ENCODE peak calls at places on chromosome 1, in eight cellular contexts. One of them, this sample, is unnamed.
A peak's percentile ranks its signal among the peaks of the same experiment; 100 is the strongest.

GRCh38 chr1:119611701-119612113 is 36.4 kb downstream of the ZNF697 start:
- DNase-seq in HL-60: peak; percentile 69
- DNase-seq in upper lobe of right lung: peak; percentile 91
- DNase-seq in fibroblast of lung: no peak
- DNase-seq in heart right ventricle: peak; percentile 72
- DNase-seq in astrocyte: no peak
- DNase-seq in prostate gland: peak; percentile 86
- DNase-seq in heart left ventricle: peak; percentile 62
- DNase-seq in this sample: peak; percentile 93

GRCh38 chr1:40627987-40628902 is 37.2 kb downstream of the RIMS3 start:
- DNase-seq in HL-60: no peak
- DNase-seq in upper lobe of right lung: peak; percentile 6
- DNase-seq in fibroblast of lung: no peak
- DNase-seq in heart right ventricle: no peak
- DNase-seq in astrocyte: no peak
- DNase-seq in prostate gland: no peak
- DNase-seq in heart left ventricle: no peak
- DNase-seq in this sample: no peak

GRCh38 chr1:154908937-154909336 is 27.6 kb downstream of the PMVK start:
- DNase-seq in HL-60: no peak
- DNase-seq in upper lobe of right lung: no peak
- DNase-seq in fibroblast of lung: no peak
- DNase-seq in heart right ventricle: no peak
- DNase-seq in astrocyte: no peak
- DNase-seq in prostate gland: no peak
- DNase-seq in heart left ventricle: no peak
- DNase-seq in this sample: no peak

GRCh38 chr1:244419004-244419403 is 32.7 kb downstream of the ADSS2 start:
- DNase-seq in HL-60: no peak
- DNase-seq in upper lobe of right lung: no peak
- DNase-seq in fibroblast of lung: peak; percentile 14
- DNase-seq in heart right ventricle: no peak
- DNase-seq in astrocyte: peak; percentile 3
- DNase-seq in prostate gland: no peak
- DNase-seq in heart left ventricle: no peak
- DNase-seq in this sample: no peak

GRCh38 chr1:183267646-183268431 is 81.8 kb downstream of the LAMC2 start:
- DNase-seq in HL-60: no peak
- DNase-seq in upper lobe of right lung: no peak
- DNase-seq in fibroblast of lung: peak; percentile 98
- DNase-seq in heart right ventricle: no peak
- DNase-seq in astrocyte: peak; percentile 97
- DNase-seq in prostate gland: no peak
- DNase-seq in heart left ventricle: no peak
- DNase-seq in this sample: no peak

GRCh38 chr1:235972316-235973090 is 92.4 kb downstream of the NID1 start:
- DNase-seq in HL-60: peak; percentile 47
- DNase-seq in upper lobe of right lung: no peak
- DNase-seq in fibroblast of lung: peak; percentile 85
- DNase-seq in heart right ventricle: no peak
- DNase-seq in astrocyte: peak; percentile 83
- DNase-seq in prostate gland: no peak
- DNase-seq in heart left ventricle: no peak
- DNase-seq in this sample: no peak

GRCh38 chr1:181732218-181732990 is 249.1 kb downstream of the CACNA1E start:
- DNase-seq in HL-60: no peak
- DNase-seq in upper lobe of right lung: no peak
- DNase-seq in fibroblast of lung: no peak
- DNase-seq in heart right ventricle: no peak
- DNase-seq in astrocyte: no peak
- DNase-seq in prostate gland: no peak
- DNase-seq in heart left ventricle: no peak
- DNase-seq in this sample: no peak

GRCh38 chr1:92755541-92756351 is 29.2 kb downstream of the EVI5 start:
- DNase-seq in HL-60: no peak
- DNase-seq in upper lobe of right lung: no peak
- DNase-seq in fibroblast of lung: peak; percentile 78
- DNase-seq in heart right ventricle: peak; percentile 76
- DNase-seq in astrocyte: peak; percentile 74
- DNase-seq in prostate gland: no peak
- DNase-seq in heart left ventricle: peak; percentile 89
- DNase-seq in this sample: no peak

GRCh38 chr1:58971629-58972140 is 187.8 kb upstream of the JUN start:
- DNase-seq in HL-60: no peak
- DNase-seq in upper lobe of right lung: no peak
- DNase-seq in fibroblast of lung: no peak
- DNase-seq in heart right ventricle: no peak
- DNase-seq in astrocyte: no peak
- DNase-seq in prostate gland: no peak
- DNase-seq in heart left ventricle: peak; percentile 60
- DNase-seq in this sample: peak; percentile 56

GRCh38 chr1:43976890-43977289 is 2.1 kb upstream of the B4GALT2 start:
- DNase-seq in HL-60: no peak
- DNase-seq in upper lobe of right lung: no peak
- DNase-seq in fibroblast of lung: no peak
- DNase-seq in heart right ventricle: no peak
- DNase-seq in astrocyte: no peak
- DNase-seq in prostate gland: no peak
- DNase-seq in heart left ventricle: no peak
- DNase-seq in this sample: no peak

GRCh38 chr1:78676347-78676982 is 26.8 kb downstream of the IFI44 start:
- DNase-seq in HL-60: peak; percentile 24
- DNase-seq in upper lobe of right lung: no peak
- DNase-seq in fibroblast of lung: peak; percentile 62
- DNase-seq in heart right ventricle: no peak
- DNase-seq in astrocyte: peak; percentile 42
- DNase-seq in prostate gland: peak; percentile 66
- DNase-seq in heart left ventricle: no peak
- DNase-seq in this sample: no peak

GRCh38 chr1:153485880-153486279 is 25.4 kb upstream of the S100A7 start:
- DNase-seq in HL-60: no peak
- DNase-seq in upper lobe of right lung: no peak
- DNase-seq in fibroblast of lung: peak; percentile 64
- DNase-seq in heart right ventricle: no peak
- DNase-seq in astrocyte: peak; percentile 56
- DNase-seq in prostate gland: no peak
- DNase-seq in heart left ventricle: peak; percentile 51
- DNase-seq in this sample: no peak

DNA sequence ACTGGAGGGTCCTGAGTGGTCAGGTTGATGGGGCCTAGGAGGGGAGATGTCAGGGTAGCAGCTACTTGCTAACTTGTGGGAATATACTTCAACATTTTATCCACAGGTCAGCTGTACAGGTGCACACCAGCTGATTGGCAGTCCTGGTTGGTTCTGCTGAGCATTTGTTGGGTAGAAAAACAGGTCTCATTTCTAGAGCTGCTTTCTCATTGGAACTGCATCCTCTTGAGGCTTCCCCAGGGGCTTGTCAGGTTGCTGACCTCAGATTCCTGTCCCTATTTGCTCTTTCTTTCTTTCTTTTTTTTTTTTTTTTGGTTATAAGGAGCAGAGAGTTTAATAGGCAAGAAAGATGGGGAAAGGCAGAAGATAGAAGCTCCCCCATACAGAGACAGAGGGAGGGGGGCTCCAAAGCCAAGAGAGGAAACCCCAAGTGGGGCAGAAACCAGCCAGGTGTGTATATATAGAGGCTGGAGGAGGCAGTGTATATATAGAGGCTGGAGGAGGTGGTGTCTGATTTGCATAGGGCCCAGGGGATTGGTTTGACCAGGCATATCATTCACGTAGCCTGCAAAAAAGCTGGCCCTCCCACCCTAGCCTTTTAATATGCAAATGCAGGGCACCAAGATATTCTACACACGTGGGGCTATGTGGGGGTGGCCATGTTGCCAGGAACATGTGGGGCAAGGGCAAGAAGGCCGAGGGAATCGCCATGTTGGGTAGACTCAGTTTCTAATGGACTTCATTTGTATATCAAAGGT is 57.3 kb upstream of the STUM start:
- DNase-seq in HL-60: no peak
- DNase-seq in upper lobe of right lung: no peak
- DNase-seq in fibroblast of lung: no peak
- DNase-seq in heart right ventricle: no peak
- DNase-seq in astrocyte: no peak
- DNase-seq in prostate gland: no peak
- DNase-seq in heart left ventricle: no peak
- DNase-seq in this sample: no peak
- H3K27ac ChIP-seq in HL-60: no peak overlapping the region
- H3K27ac ChIP-seq in upper lobe of right lung: no peak overlapping the region
- H3K27ac ChIP-seq in fibroblast of lung: no peak overlapping the region
- H3K27ac ChIP-seq in heart right ventricle: no peak overlapping the region
- H3K27ac ChIP-seq in astrocyte: no peak overlapping the region
- H3K27ac ChIP-seq in prostate gland: no peak overlapping the region
- H3K27ac ChIP-seq in heart left ventricle: no peak overlapping the region
- H3K27ac ChIP-seq in this sample: no peak overlapping the region

DNA sequence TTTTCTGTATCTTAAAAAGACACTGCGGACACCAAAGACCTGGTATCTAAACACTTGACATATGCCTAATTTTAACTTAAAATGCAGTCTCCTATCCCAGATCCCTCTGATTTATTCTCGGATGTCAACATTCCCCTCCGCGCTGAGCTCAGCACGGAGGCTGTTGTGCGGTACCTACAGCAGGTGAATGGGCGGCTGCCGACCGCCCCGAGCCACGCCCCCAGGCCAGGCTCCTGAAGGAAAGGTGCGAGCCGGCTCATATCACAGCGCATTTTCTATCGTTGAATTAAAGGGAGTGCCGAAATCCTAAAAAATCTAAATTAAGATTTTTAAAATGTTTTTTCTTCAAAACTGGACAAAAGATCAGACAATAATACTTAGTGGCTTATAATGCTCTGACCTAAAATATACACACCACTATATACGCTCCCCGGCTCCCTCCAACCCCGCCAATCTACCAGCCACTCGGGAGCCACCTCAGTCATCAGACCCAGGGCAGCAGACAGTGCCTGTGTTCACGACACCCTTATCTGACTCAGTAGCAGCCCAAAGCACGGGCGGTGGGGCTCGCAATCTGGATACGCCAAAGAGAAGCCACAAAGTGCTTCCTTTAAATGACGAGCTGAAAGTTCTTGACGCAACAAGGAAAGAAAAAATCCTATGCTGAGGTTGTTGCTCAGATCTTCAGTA is 4.1 kb downstream of the WRAP73 start:
- DNase-seq in HL-60: no peak
- DNase-seq in upper lobe of right lung: peak; percentile 39
- DNase-seq in fibroblast of lung: no peak
- DNase-seq in heart right ventricle: no peak
- DNase-seq in astrocyte: no peak
- DNase-seq in prostate gland: no peak
- DNase-seq in heart left ventricle: no peak
- DNase-seq in this sample: no peak
- H3K27me3 ChIP-seq in HL-60: peaks cover 6% of the 10 kb centered on the region
- H3K27me3 ChIP-seq in upper lobe of right lung: peaks cover 5% of the 10 kb centered on the region
- H3K27me3 ChIP-seq in fibroblast of lung: peaks cover 7% of the 10 kb centered on the region
- H3K27me3 ChIP-seq in heart right ventricle: peaks cover 8% of the 10 kb centered on the region
- H3K27me3 ChIP-seq in astrocyte: peaks cover 7% of the 10 kb centered on the region
- H3K27me3 ChIP-seq in prostate gland: peaks cover 3% of the 10 kb centered on the region
- H3K27me3 ChIP-seq in heart left ventricle: peaks cover 4% of the 10 kb centered on the region
- H3K27me3 ChIP-seq in this sample: peaks cover 7% of the 10 kb centered on the region

GRCh38 chr1:20194770-20195463 is 8.6 kb upstream of the PLA2G2C start:
- DNase-seq in HL-60: peak; percentile 78
- DNase-seq in upper lobe of right lung: peak; percentile 88
- DNase-seq in fibroblast of lung: peak; percentile 24
- DNase-seq in heart right ventricle: peak; percentile 76
- DNase-seq in astrocyte: peak; percentile 14
- DNase-seq in prostate gland: peak; percentile 58
- DNase-seq in heart left ventricle: peak; percentile 75
- DNase-seq in this sample: peak; percentile 88

GRCh38 chr1:20192871-20193411 is 6.6 kb upstream of the PLA2G2C start:
- DNase-seq in HL-60: no peak
- DNase-seq in upper lobe of right lung: no peak
- DNase-seq in fibroblast of lung: no peak
- DNase-seq in heart right ventricle: no peak
- DNase-seq in astrocyte: no peak
- DNase-seq in prostate gland: no peak
- DNase-seq in heart left ventricle: no peak
- DNase-seq in this sample: no peak

GRCh38 chr1:20197329-20197791 is 11.0 kb upstream of the PLA2G2C start:
- DNase-seq in HL-60: no peak
- DNase-seq in upper lobe of right lung: peak; percentile 45
- DNase-seq in fibroblast of lung: no peak
- DNase-seq in heart right ventricle: no peak
- DNase-seq in astrocyte: no peak
- DNase-seq in prostate gland: no peak
- DNase-seq in heart left ventricle: no peak
- DNase-seq in this sample: no peak

GRCh38 chr1:20194224-20194623 is 7.9 kb upstream of the PLA2G2C start:
- DNase-seq in HL-60: no peak
- DNase-seq in upper lobe of right lung: no peak
- DNase-seq in fibroblast of lung: no peak
- DNase-seq in heart right ventricle: no peak
- DNase-seq in astrocyte: no peak
- DNase-seq in prostate gland: no peak
- DNase-seq in heart left ventricle: no peak
- DNase-seq in this sample: no peak

GRCh38 chr1:20195464-20195780 is 9.1 kb upstream of the PLA2G2C start:
- DNase-seq in HL-60: no peak
- DNase-seq in upper lobe of right lung: no peak
- DNase-seq in fibroblast of lung: no peak
- DNase-seq in heart right ventricle: no peak
- DNase-seq in astrocyte: no peak
- DNase-seq in prostate gland: no peak
- DNase-seq in heart left ventricle: no peak
- DNase-seq in this sample: no peak
- TF ChIP-seq CTCF in HL-60: no peak
- TF ChIP-seq CTCF in upper lobe of right lung: peak; percentile 2
- TF ChIP-seq CTCF in fibroblast of lung: no peak
- TF ChIP-seq CTCF in heart right ventricle: no peak
- TF ChIP-seq CTCF in astrocyte: no peak
- TF ChIP-seq CTCF in prostate gland: no peak
- TF ChIP-seq CTCF in heart left ventricle: no peak
- TF ChIP-seq CTCF in this sample: peak; percentile 11

DNA sequence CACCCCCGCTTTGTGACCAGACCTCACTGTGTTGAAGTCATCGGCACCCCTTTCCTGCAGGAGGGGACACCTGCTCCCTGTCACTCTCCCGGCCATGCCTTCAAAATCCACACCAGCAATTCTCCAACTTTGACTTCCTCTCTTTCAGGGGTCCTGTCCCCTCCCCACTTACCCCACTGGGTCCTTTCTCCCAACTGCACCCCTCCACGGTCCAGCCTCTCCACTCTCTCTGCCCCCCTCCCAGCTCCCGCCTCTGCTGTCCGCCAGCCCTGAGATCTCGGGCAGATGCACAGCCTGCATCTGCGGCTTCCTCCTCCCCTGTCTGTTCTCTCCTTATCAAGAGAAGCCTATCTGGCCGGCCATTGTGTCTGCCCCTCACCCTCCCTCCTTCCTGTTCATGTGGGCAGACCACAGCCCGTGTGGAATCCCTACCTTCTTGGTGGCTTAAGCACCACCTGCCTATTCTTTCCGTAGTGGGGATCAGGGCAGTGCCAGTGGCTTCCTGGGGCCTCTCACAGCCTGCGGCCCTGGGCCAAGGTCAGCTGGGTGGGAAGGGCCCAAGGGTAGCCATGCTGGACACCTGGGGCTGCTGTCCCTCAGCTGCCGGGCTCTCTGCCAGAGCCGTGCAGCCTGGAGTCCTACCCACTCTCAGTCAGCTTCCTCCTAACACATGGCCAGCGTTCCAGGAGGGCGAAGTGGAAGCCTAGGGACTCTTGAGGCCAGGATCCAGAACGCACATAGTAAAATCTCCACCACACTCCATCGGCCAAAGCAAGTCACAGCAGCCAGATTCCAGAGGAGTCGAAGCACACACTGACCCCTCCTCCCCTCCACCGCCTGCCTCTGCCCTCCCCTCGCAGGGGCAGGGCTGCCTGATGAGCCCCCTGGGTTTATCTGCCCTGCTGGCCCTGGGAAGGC is 5.1 kb upstream of the HES4 start:
- DNase-seq in HL-60: peak; percentile 48
- DNase-seq in upper lobe of right lung: peak; percentile 81
- DNase-seq in fibroblast of lung: peak; percentile 53
- DNase-seq in heart right ventricle: no peak
- DNase-seq in astrocyte: no peak
- DNase-seq in prostate gland: no peak
- DNase-seq in heart left ventricle: no peak
- DNase-seq in this sample: peak; percentile 46
- H3K27ac ChIP-seq in HL-60: no peak overlapping the region
- H3K27ac ChIP-seq in upper lobe of right lung: no peak overlapping the region
- H3K27ac ChIP-seq in fibroblast of lung: no peak overlapping the region
- H3K27ac ChIP-seq in heart right ventricle: peak overlapping the region; percentile 60
- H3K27ac ChIP-seq in astrocyte: no peak overlapping the region
- H3K27ac ChIP-seq in prostate gland: no peak overlapping the region
- H3K27ac ChIP-seq in heart left ventricle: peak overlapping the region; percentile 41
- H3K27ac ChIP-seq in this sample: no peak overlapping the region

This sample was measured in left lung.